ENCODE peak calls at places on chromosomes 13 and 19, in ten cellular contexts. G is GM13976, M is fibroblast of the aortic adventitia, P is GM12892, W is K562, H is cardiac fibroblast, V is left ventricle myocardium inferior, N is B cell, Q is tibial artery, S is NCI-H2029. C is an unnamed sample.

GRCh38 chr13:35693142-35693784 is 216.8 kb upstream of the MAB21L1 start:
- DNase-seq in G (no peak), M (no peak), P (no peak), W (no peak), H (no peak), V (no peak), N (no peak), Q (peak; percentile 6), S (no peak), C (no peak)

GRCh38 chr19:55642153-55643002 is 1.1 kb upstream of the ZNF581 start:
- DNase-seq in G (no peak), M (peak; percentile 44), P (no peak), W (peak; percentile 53), H (peak; percentile 36), V (no peak), N (peak; percentile 80), Q (no peak), S (no peak), C (no peak)

GRCh38 chr13:110012102-110012739 is 225.8 kb upstream of the IRS2 start:
- DNase-seq in G (no peak), M (peak; percentile 96), P (no peak), W (no peak), H (peak; percentile 96), V (no peak), N (no peak), Q (no peak), S (no peak), C (no peak)

GRCh38 chr19:27759896-27760295 is 1453.1 kb downstream of the UQCRFS1 start:
- DNase-seq in G (no peak), M (no peak), P (no peak), W (no peak), H (no peak), V (no peak), N (no peak), Q (no peak), S (no peak), C (no peak)

GRCh38 chr19:54882758-54883157 is 8.7 kb downstream of the FCAR start:
- DNase-seq in G (peak; percentile 72), M (no peak), P (no peak), W (no peak), H (no peak), V (no peak), N (no peak), Q (no peak), S (no peak), C (peak; percentile 54)

GRCh38 chr13:41782086-41782485 is 178.8 kb downstream of the VWA8 start:
- DNase-seq in G (no peak), M (no peak), P (no peak), W (no peak), H (no peak), V (no peak), N (no peak), Q (no peak), S (no peak), C (no peak)

GRCh38 chr13:113057084-113057483 is 48.5 kb upstream of the F7 start:
- DNase-seq in G (no peak), M (no peak), P (no peak), W (no peak), H (no peak), V (no peak), N (no peak), Q (no peak), S (no peak), C (no peak)

GRCh38 chr19:35641515-35642151 is at the start of gene ETV2:
- DNase-seq in G (peak; percentile 73), M (peak; percentile 12), P (no peak), W (peak; percentile 84), H (peak; percentile 25), V (no peak), N (peak; percentile 63), Q (no peak), S (no peak), C (peak; percentile 72)

GRCh38 chr13:93172109-93172508 is 54.5 kb upstream of the GPC6 start:
- DNase-seq in G (no peak), M (no peak), P (no peak), W (no peak), H (no peak), V (no peak), N (no peak), Q (no peak), S (no peak), C (no peak)

GRCh38 chr13:109951491-109951890 is 165.1 kb upstream of the IRS2 start:
- DNase-seq in G (no peak), M (no peak), P (no peak), W (no peak), H (no peak), V (no peak), N (no peak), Q (no peak), S (no peak), C (no peak)

GRCh38 chr19:17184381-17184841 is 30.7 kb upstream of the USE1 start:
- DNase-seq in G (no peak), M (no peak), P (no peak), W (no peak), H (no peak), V (no peak), N (no peak), Q (no peak), S (no peak), C (no peak)

GRCh38 chr13:111629933-111630332 is 309.5 kb downstream of the TEX29 start:
- DNase-seq in G (no peak), M (no peak), P (no peak), W (no peak), H (no peak), V (no peak), N (no peak), Q (no peak), S (peak; percentile 77), C (no peak)

GRCh38 chr13:97325738-97326137 is 103.6 kb downstream of the MBNL2 start:
- DNase-seq in G (no peak), M (no peak), P (no peak), W (no peak), H (no peak), V (no peak), N (no peak), Q (no peak), S (no peak), C (no peak)

GRCh38 chr19:884420-885211 is 8.4 kb downstream of the MED16 start:
- DNase-seq in G (no peak), M (no peak), P (no peak), W (no peak), H (no peak), V (no peak), N (no peak), Q (no peak), S (no peak), C (no peak)

GRCh38 chr13:110498327-110498726 is 63.2 kb downstream of the RAB20 start:
- DNase-seq in G (no peak), M (no peak), P (no peak), W (no peak), H (peak; percentile 20), V (no peak), N (no peak), Q (no peak), S (no peak), C (no peak)

GRCh38 chr13:98370806-98371553 is 193.9 kb upstream of the RNF113B start:
- DNase-seq in G (no peak), M (peak; percentile 88), P (no peak), W (no peak), H (peak; percentile 80), V (peak; percentile 59), N (no peak), Q (peak; percentile 34), S (no peak), C (no peak)

GRCh38 chr19:39223703-39224279 is 19.7 kb upstream of the SYCN start:
- DNase-seq in G (peak; percentile 46), M (peak; percentile 20), P (no peak), W (peak; percentile 38), H (peak; percentile 38), V (no peak), N (no peak), Q (no peak), S (no peak), C (no peak)

GRCh38 chr19:49968279-49968922 is 7.4 kb upstream of the SIGLEC11 start:
- DNase-seq in G (no peak), M (no peak), P (no peak), W (no peak), H (no peak), V (no peak), N (no peak), Q (no peak), S (no peak), C (no peak)

GRCh38 chr19:49132974-49133609 is 13.7 kb downstream of the PPFIA3 start:
- DNase-seq in G (no peak), M (no peak), P (no peak), W (peak; percentile 56), H (no peak), V (peak; percentile 57), N (peak; percentile 60), Q (no peak), S (no peak), C (no peak)

GRCh38 chr19:38686530-38686888 is 39.1 kb downstream of the ACTN4 start:
- DNase-seq in G (peak; percentile 68), M (no peak), P (no peak), W (peak; percentile 47), H (no peak), V (no peak), N (peak; percentile 58), Q (no peak), S (no peak), C (peak; percentile 63)

GRCh38 chr13:42071667-42072419 is 23.4 kb downstream of the DGKH start:
- DNase-seq in G (no peak), M (peak; percentile 58), P (no peak), W (no peak), H (peak; percentile 48), V (no peak), N (no peak), Q (no peak), S (no peak), C (no peak)

GRCh38 chr13:37934339-37935191 is 65.0 kb upstream of the TRPC4 start:
- DNase-seq in G (no peak), M (no peak), P (no peak), W (no peak), H (no peak), V (peak; percentile 41), N (no peak), Q (no peak), S (no peak), C (no peak)

GRCh38 chr13:52845766-52846566 is 2.5 kb downstream of the PCDH8 start:
- DNase-seq in G (peak; percentile 51), M (no peak), P (no peak), W (no peak), H (no peak), V (peak; percentile 19), N (peak; percentile 52), Q (no peak), S (peak; percentile 69), C (peak; percentile 58)

GRCh38 chr13:92187378-92187989 is 789.1 kb downstream of the GPC5 start:
- DNase-seq in G (peak; percentile 46), M (peak; percentile 59), P (no peak), W (peak; percentile 28), H (peak; percentile 49), V (no peak), N (peak; percentile 23), Q (no peak), S (peak; percentile 60), C (peak; percentile 38)

GRCh38 chr13:42474954-42475353 is 99.0 kb upstream of the TNFSF11 start:
- DNase-seq in G (no peak), M (peak; percentile 39), P (no peak), W (no peak), H (peak; percentile 92), V (no peak), N (no peak), Q (no peak), S (no peak), C (no peak)

GRCh38 chr13:30829788-30830637 is 76.1 kb upstream of the MEDAG start:
- DNase-seq in G (no peak), M (no peak), P (no peak), W (no peak), H (peak; percentile 28), V (no peak), N (no peak), Q (no peak), S (no peak), C (no peak)

GRCh38 chr19:58581227-58582141 is 8.3 kb upstream of the MZF1 start:
- DNase-seq in G (peak; percentile 91), M (peak; percentile 87), P (peak; percentile 69), W (peak; percentile 97), H (peak; percentile 94), V (peak; percentile 87), N (peak; percentile 81), Q (peak; percentile 84), S (no peak), C (peak; percentile 88)

GRCh38 chr19:13277104-13277809 is 127.0 kb downstream of the IER2 start:
- DNase-seq in G (peak; percentile 78), M (peak; percentile 86), P (peak; percentile 43), W (peak; percentile 86), H (peak; percentile 84), V (peak; percentile 31), N (peak; percentile 66), Q (peak; percentile 34), S (peak; percentile 37), C (peak; percentile 76)